ENCODE peak calls at places on chromosomes 2 and 18, in nine cellular contexts. One of them, this sample, is unnamed.

GRCh38 chr2:162422894-162423293 is 79.0 kb downstream of the GCA start:
- DNase-seq in CD4-positive, CD25-positive, alpha-beta regulatory T cell: no peak
- DNase-seq in PC-3: no peak
- DNase-seq in CD8-positive, alpha-beta T cell: no peak
- DNase-seq in MG63: no peak
- DNase-seq in thoracic aorta: no peak
- DNase-seq in MM.1S: no peak
- DNase-seq in fibroblast of lung: no peak
- DNase-seq in kidney: no peak
- DNase-seq in this sample: no peak

GRCh38 chr2:17793803-17794349 is 22.4 kb upstream of the MSGN1 start:
- DNase-seq in MG63: no peak
- DNase-seq in fibroblast of lung: peak; percentile 40
- DNase-seq in thoracic aorta: no peak
- DNase-seq in PC-3: no peak
- DNase-seq in CD8-positive, alpha-beta T cell: no peak
- DNase-seq in kidney: no peak
- DNase-seq in CD4-positive, CD25-positive, alpha-beta regulatory T cell: no peak
- DNase-seq in MM.1S: no peak
- DNase-seq in this sample: no peak

GRCh38 chr2:16281451-16282330 is 341.3 kb downstream of the MYCN start:
- DNase-seq in MM.1S: peak; percentile 68
- DNase-seq in CD4-positive, CD25-positive, alpha-beta regulatory T cell: no peak
- DNase-seq in MG63: no peak
- DNase-seq in PC-3: peak; percentile 27
- DNase-seq in thoracic aorta: no peak
- DNase-seq in fibroblast of lung: no peak
- DNase-seq in CD8-positive, alpha-beta T cell: no peak
- DNase-seq in kidney: no peak
- DNase-seq in this sample: no peak

GRCh38 chr2:12723741-12724463 is 7.2 kb downstream of the TRIB2 start:
- DNase-seq in MG63: no peak
- DNase-seq in CD8-positive, alpha-beta T cell: no peak
- DNase-seq in thoracic aorta: no peak
- DNase-seq in CD4-positive, CD25-positive, alpha-beta regulatory T cell: no peak
- DNase-seq in fibroblast of lung: no peak
- DNase-seq in kidney: no peak
- DNase-seq in MM.1S: no peak
- DNase-seq in PC-3: peak; percentile 17
- DNase-seq in this sample: no peak

GRCh38 chr18:8468911-8469310 is 140.3 kb upstream of the RAB12 start:
- DNase-seq in kidney: no peak
- DNase-seq in MM.1S: no peak
- DNase-seq in fibroblast of lung: peak; percentile 8
- DNase-seq in CD4-positive, CD25-positive, alpha-beta regulatory T cell: no peak
- DNase-seq in PC-3: no peak
- DNase-seq in MG63: peak; percentile 33
- DNase-seq in thoracic aorta: no peak
- DNase-seq in CD8-positive, alpha-beta T cell: no peak
- DNase-seq in this sample: no peak

GRCh38 chr2:218259099-218259921 is 1.5 kb upstream of the GPBAR1 start:
- DNase-seq in kidney: peak; percentile 77
- DNase-seq in thoracic aorta: no peak
- DNase-seq in MM.1S: no peak
- DNase-seq in CD4-positive, CD25-positive, alpha-beta regulatory T cell: no peak
- DNase-seq in fibroblast of lung: peak; percentile 73
- DNase-seq in MG63: no peak
- DNase-seq in CD8-positive, alpha-beta T cell: no peak
- DNase-seq in PC-3: no peak
- DNase-seq in this sample: no peak

GRCh38 chr18:55109818-55110414 is 150.7 kb upstream of the CCDC68 start:
- DNase-seq in CD8-positive, alpha-beta T cell: no peak
- DNase-seq in MM.1S: no peak
- DNase-seq in MG63: no peak
- DNase-seq in thoracic aorta: no peak
- DNase-seq in kidney: no peak
- DNase-seq in CD4-positive, CD25-positive, alpha-beta regulatory T cell: no peak
- DNase-seq in fibroblast of lung: no peak
- DNase-seq in PC-3: no peak
- DNase-seq in this sample: no peak

GRCh38 chr18:70400473-70400872 is 111.6 kb downstream of the SOCS6 start:
- DNase-seq in thoracic aorta: no peak
- DNase-seq in CD4-positive, CD25-positive, alpha-beta regulatory T cell: no peak
- DNase-seq in kidney: no peak
- DNase-seq in MM.1S: no peak
- DNase-seq in PC-3: no peak
- DNase-seq in fibroblast of lung: no peak
- DNase-seq in CD8-positive, alpha-beta T cell: no peak
- DNase-seq in MG63: no peak
- DNase-seq in this sample: no peak

GRCh38 chr2:69177063-69177771 is 164.2 kb downstream of the ANTXR1 start:
- DNase-seq in MG63: peak; percentile 90
- DNase-seq in fibroblast of lung: peak; percentile 98
- DNase-seq in CD8-positive, alpha-beta T cell: no peak
- DNase-seq in thoracic aorta: peak; percentile 16
- DNase-seq in PC-3: no peak
- DNase-seq in CD4-positive, CD25-positive, alpha-beta regulatory T cell: no peak
- DNase-seq in MM.1S: no peak
- DNase-seq in kidney: peak; percentile 72
- DNase-seq in this sample: no peak

GRCh38 chr2:45975752-45976517 is 321.3 kb upstream of the EPAS1 start:
- DNase-seq in thoracic aorta: no peak
- DNase-seq in fibroblast of lung: no peak
- DNase-seq in kidney: no peak
- DNase-seq in CD8-positive, alpha-beta T cell: no peak
- DNase-seq in MM.1S: no peak
- DNase-seq in PC-3: no peak
- DNase-seq in MG63: no peak
- DNase-seq in CD4-positive, CD25-positive, alpha-beta regulatory T cell: no peak
- DNase-seq in this sample: no peak

GRCh38 chr2:165698621-165698946 is 95.5 kb downstream of the GALNT3 start:
- DNase-seq in MG63: peak; percentile 5
- DNase-seq in MM.1S: peak; percentile 65
- DNase-seq in PC-3: peak; percentile 80
- DNase-seq in fibroblast of lung: peak; percentile 74
- DNase-seq in CD8-positive, alpha-beta T cell: no peak
- DNase-seq in thoracic aorta: no peak
- DNase-seq in kidney: no peak
- DNase-seq in CD4-positive, CD25-positive, alpha-beta regulatory T cell: no peak
- DNase-seq in this sample: no peak

GRCh38 chr2:55123851-55124269 is 73.6 kb upstream of the RTN4 start:
- DNase-seq in MM.1S: no peak
- DNase-seq in CD4-positive, CD25-positive, alpha-beta regulatory T cell: no peak
- DNase-seq in fibroblast of lung: no peak
- DNase-seq in CD8-positive, alpha-beta T cell: no peak
- DNase-seq in PC-3: no peak
- DNase-seq in thoracic aorta: no peak
- DNase-seq in MG63: no peak
- DNase-seq in kidney: no peak
- DNase-seq in this sample: no peak

GRCh38 chr2:150552421-150552820 is 65.0 kb upstream of the RND3 start:
- DNase-seq in CD8-positive, alpha-beta T cell: no peak
- DNase-seq in MM.1S: no peak
- DNase-seq in fibroblast of lung: no peak
- DNase-seq in PC-3: no peak
- DNase-seq in thoracic aorta: no peak
- DNase-seq in kidney: no peak
- DNase-seq in CD4-positive, CD25-positive, alpha-beta regulatory T cell: no peak
- DNase-seq in MG63: no peak
- DNase-seq in this sample: no peak

DNA sequence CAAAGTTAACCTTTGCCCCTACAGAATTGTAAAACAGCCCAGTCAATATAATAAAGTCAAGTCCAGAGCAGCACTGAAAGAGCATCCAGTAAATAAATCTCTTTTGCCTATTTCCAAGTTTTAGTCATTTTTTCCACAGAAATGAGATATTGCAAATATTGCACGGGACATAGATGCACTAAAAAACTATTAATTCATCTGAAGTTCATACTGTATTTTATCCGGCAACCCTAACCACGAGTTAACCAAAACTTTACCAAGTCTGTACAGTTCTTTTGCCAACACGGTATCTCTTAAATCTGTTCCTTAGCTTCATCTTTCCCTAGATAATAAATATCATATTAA is 484 bp upstream of the ASNSD1 start:
- DNase-seq in kidney: no peak
- DNase-seq in MG63: no peak
- DNase-seq in fibroblast of lung: no peak
- DNase-seq in CD4-positive, CD25-positive, alpha-beta regulatory T cell: no peak
- DNase-seq in CD8-positive, alpha-beta T cell: no peak
- DNase-seq in PC-3: no peak
- DNase-seq in thoracic aorta: no peak
- DNase-seq in MM.1S: no peak
- DNase-seq in this sample: no peak
- H3K9me3 ChIP-seq in kidney: no peaks in the 10 kb centered on the region
- H3K9me3 ChIP-seq in MG63: no peaks in the 10 kb centered on the region
- H3K9me3 ChIP-seq in fibroblast of lung: no peaks in the 10 kb centered on the region
- H3K9me3 ChIP-seq in CD4-positive, CD25-positive, alpha-beta regulatory T cell: no peaks in the 10 kb centered on the region
- H3K9me3 ChIP-seq in CD8-positive, alpha-beta T cell: no peaks in the 10 kb centered on the region
- H3K9me3 ChIP-seq in PC-3: no peaks in the 10 kb centered on the region
- H3K9me3 ChIP-seq in thoracic aorta: no peaks in the 10 kb centered on the region
- H3K9me3 ChIP-seq in MM.1S: no peaks in the 10 kb centered on the region
- H3K9me3 ChIP-seq in this sample: no peaks in the 10 kb centered on the region

DNA sequence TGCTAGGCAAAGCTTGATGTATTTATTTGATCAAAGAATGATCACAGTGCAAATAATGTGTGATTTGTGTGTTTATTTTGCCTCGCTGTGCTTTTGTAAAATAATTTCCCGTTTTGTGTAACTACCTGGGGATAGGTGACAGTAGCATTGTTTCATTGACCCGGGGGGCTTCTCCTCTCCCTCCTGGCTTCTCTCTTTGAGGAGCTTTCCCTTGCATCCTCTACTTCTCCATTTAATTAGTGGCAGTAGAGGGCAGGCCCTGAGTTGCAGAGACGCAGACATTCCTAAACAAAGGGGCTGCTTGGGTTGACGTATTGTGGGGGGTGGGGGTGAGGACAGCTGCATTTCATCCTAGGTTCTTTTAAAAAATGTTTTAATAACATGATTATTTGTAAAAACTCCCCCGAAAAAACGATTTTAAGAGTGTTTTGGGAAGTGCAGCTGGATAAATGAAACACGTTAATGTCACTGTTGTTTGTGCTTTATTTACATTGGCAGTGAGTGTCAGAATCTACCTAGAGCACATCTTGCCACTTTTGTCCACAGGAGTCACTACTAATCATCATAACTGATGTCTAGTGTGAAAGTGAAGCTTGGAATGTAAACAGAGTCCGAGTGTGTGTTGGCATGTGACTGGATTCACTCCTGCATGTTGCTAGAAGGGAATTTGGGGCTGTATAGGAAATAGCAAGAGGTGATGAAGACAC is 2.2 kb downstream of the NEDD4L start:
- DNase-seq in MM.1S: no peak
- DNase-seq in PC-3: peak; percentile 46
- DNase-seq in kidney: no peak
- DNase-seq in fibroblast of lung: no peak
- DNase-seq in CD4-positive, CD25-positive, alpha-beta regulatory T cell: no peak
- DNase-seq in MG63: no peak
- DNase-seq in thoracic aorta: no peak
- DNase-seq in CD8-positive, alpha-beta T cell: no peak
- DNase-seq in this sample: no peak
- H3K4me3 ChIP-seq in MM.1S: peak overlapping the region; percentile 97
- H3K4me3 ChIP-seq in PC-3: peak overlapping the region; percentile 95
- H3K4me3 ChIP-seq in kidney: peak overlapping the region; percentile 85
- H3K4me3 ChIP-seq in fibroblast of lung: peak overlapping the region; percentile 55
- H3K4me3 ChIP-seq in CD4-positive, CD25-positive, alpha-beta regulatory T cell: no peak overlapping the region
- H3K4me3 ChIP-seq in MG63: peak overlapping the region; percentile 75
- H3K4me3 ChIP-seq in thoracic aorta: peak overlapping the region; percentile 86
- H3K4me3 ChIP-seq in CD8-positive, alpha-beta T cell: no peak overlapping the region
- H3K4me3 ChIP-seq in this sample: no peak overlapping the region

DNA sequence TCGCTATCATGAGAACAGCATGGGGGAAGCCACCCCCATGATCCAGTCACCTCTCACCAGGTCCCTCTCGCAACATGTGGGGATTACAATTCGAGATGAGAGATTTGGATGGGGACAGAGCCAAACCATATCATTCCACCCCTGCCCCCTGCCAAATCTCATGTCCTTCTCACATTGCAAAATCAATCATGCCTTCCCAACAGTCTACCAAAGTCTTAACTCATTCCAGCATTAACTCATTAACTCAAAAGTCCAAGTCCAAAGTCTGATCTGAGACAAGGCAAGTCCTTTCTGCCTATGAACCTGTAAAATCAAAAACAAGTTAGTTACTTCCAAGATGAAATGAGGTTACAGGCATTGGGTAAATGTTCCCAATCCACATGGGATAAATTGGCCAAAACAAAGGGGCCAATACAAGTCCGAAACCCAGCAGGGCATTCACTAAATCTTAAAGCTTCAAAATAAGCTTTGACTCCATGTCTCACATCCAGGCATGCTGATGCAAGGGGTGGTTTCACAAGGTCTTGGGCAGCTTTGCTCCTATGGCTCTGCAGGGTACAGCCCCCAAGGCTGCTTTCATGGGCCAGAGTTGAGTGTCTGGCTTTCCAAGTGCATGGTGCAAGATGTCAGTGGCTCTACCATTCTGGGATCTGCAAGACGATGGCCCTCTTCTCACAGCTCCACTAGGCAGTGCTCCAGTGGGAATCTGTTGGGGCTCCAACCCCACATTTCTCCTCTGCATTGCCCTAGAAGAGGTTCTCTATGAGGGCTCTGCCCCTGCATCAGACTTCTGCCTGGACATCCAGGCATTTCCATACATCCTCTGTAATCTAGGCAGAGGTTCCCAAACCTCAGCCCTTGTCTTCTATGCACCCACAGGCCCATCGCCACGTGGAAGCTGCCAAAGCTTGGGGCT is 14.8 kb downstream of the TAF1B start:
- DNase-seq in CD8-positive, alpha-beta T cell: no peak
- DNase-seq in thoracic aorta: no peak
- DNase-seq in CD4-positive, CD25-positive, alpha-beta regulatory T cell: no peak
- DNase-seq in MM.1S: no peak
- DNase-seq in kidney: no peak
- DNase-seq in fibroblast of lung: no peak
- DNase-seq in MG63: no peak
- DNase-seq in PC-3: no peak
- DNase-seq in this sample: no peak
- H3K9me3 ChIP-seq in CD8-positive, alpha-beta T cell: no peaks in the 10 kb centered on the region
- H3K9me3 ChIP-seq in thoracic aorta: no peaks in the 10 kb centered on the region
- H3K9me3 ChIP-seq in CD4-positive, CD25-positive, alpha-beta regulatory T cell: peaks cover 4% of the 10 kb centered on the region
- H3K9me3 ChIP-seq in MM.1S: no peaks in the 10 kb centered on the region
- H3K9me3 ChIP-seq in kidney: no peaks in the 10 kb centered on the region
- H3K9me3 ChIP-seq in fibroblast of lung: no peaks in the 10 kb centered on the region
- H3K9me3 ChIP-seq in MG63: peaks cover 20% of the 10 kb centered on the region
- H3K9me3 ChIP-seq in PC-3: no peaks in the 10 kb centered on the region
- H3K9me3 ChIP-seq in this sample: no peaks in the 10 kb centered on the region

DNA sequence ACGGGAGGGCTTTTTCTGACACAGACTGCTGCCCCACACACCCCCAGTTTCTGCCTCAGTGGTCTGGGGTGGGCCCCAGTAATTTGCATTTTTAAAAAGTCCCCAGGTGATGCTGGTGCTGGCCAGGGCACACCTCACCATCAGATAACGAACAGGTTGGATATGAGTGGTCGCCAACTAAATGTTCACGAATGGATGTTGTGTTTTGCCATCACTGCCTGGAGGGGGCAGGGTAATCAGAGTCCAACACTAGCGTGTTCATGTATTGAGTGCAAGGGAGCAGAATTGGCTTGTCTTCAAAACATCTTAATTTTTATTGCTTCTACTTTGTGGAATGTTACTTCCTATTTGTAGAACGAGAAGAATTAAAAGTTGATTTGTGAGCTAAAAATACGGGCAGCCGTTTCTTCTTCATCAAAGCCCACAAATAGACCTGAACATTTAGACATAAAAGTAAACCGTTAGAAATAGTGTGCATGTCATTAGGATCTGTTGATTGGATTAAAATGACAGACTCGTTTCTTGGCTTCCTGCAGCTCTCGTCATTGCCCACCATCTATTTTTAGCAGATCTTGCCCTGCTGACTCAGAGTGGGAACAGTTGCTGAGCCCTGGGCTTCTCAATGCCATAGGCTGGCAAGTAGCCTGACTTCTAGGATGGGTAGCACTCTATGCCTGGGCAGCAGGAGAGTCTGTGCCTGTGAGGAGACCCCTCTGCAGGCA is 45.2 kb downstream of the NCK2 start:
- DNase-seq in MG63: peak; percentile 69
- DNase-seq in CD8-positive, alpha-beta T cell: peak; percentile 57
- DNase-seq in kidney: no peak
- DNase-seq in thoracic aorta: peak; percentile 54
- DNase-seq in CD4-positive, CD25-positive, alpha-beta regulatory T cell: peak; percentile 59
- DNase-seq in MM.1S: peak; percentile 74
- DNase-seq in PC-3: peak; percentile 36
- DNase-seq in fibroblast of lung: peak; percentile 67
- DNase-seq in this sample: peak; percentile 56
- H3K4me3 ChIP-seq in MG63: no peak overlapping the region
- H3K4me3 ChIP-seq in CD8-positive, alpha-beta T cell: no peak overlapping the region
- H3K4me3 ChIP-seq in kidney: no peak overlapping the region
- H3K4me3 ChIP-seq in thoracic aorta: peak overlapping the region; percentile 49
- H3K4me3 ChIP-seq in CD4-positive, CD25-positive, alpha-beta regulatory T cell: peak overlapping the region; percentile 87
- H3K4me3 ChIP-seq in MM.1S: no peak overlapping the region
- H3K4me3 ChIP-seq in PC-3: no peak overlapping the region
- H3K4me3 ChIP-seq in fibroblast of lung: no peak overlapping the region
- H3K4me3 ChIP-seq in this sample: no peak overlapping the region

This sample was measured in CD4-positive, alpha-beta memory T cell.